ENCODE peak calls at places on chromosome 1, in nine cellular contexts. B is GM10248; R is pancreas; M is AG09319; J is OCI-LY7; V is tibial nerve; X is stomach; I is dorsolateral prefrontal cortex; S is CD8-positive, alpha-beta T cell. H is an unnamed sample.
A peak's percentile ranks its signal among the peaks of the same experiment; 100 is the strongest.

GRCh38 chr1:171663854-171664550 is 11.5 kb upstream of the MYOC start:
- DNase-seq in B (no peak), R (no peak), M (no peak), J (no peak), V (no peak), X (no peak), I (no peak), S (no peak), H (no peak)

GRCh38 chr1:16989676-16990391 is 9.4 kb upstream of the MFAP2 start:
- DNase-seq in B (no peak), R (no peak), M (no peak), J (no peak), V (no peak), X (no peak), I (no peak), S (no peak), H (no peak)

GRCh38 chr1:50308883-50309282 is 114.4 kb downstream of the DMRTA2 start:
- DNase-seq in B (peak; percentile 35), R (peak; percentile 41), M (no peak), J (peak; percentile 48), V (no peak), X (no peak), I (no peak), S (no peak), H (peak; percentile 49)

GRCh38 chr1:151946366-151946764 is 37.1 kb upstream of the THEM4 start:
- DNase-seq in B (no peak), R (no peak), M (no peak), J (no peak), V (no peak), X (no peak), I (no peak), S (no peak), H (peak; percentile 36)

GRCh38 chr1:82880506-82880905 is 1079.8 kb downstream of the ADGRL2 start:
- DNase-seq in B (no peak), R (no peak), M (no peak), J (no peak), V (no peak), X (no peak), I (no peak), S (no peak), H (no peak)

GRCh38 chr1:207815913-207816312 is 64.1 kb downstream of the CD46 start:
- DNase-seq in B (no peak), R (no peak), M (no peak), J (no peak), V (no peak), X (no peak), I (no peak), S (no peak), H (no peak)

GRCh38 chr1:48061162-48062136 is 64.3 kb upstream of the TRABD2B start:
- DNase-seq in B (peak; percentile 47), R (no peak), M (no peak), J (peak; percentile 19), V (peak; percentile 36), X (peak; percentile 52), I (peak; percentile 39), S (no peak), H (peak; percentile 62)

GRCh38 chr1:175152006-175152652 is 40.4 kb downstream of the KIAA0040 start:
- DNase-seq in B (peak; percentile 75), R (no peak), M (no peak), J (peak; percentile 70), V (peak; percentile 32), X (peak; percentile 71), I (peak; percentile 50), S (peak; percentile 65), H (peak; percentile 80)

GRCh38 chr1:51656374-51656773 is 39.5 kb downstream of the OSBPL9 start:
- DNase-seq in B (no peak), R (no peak), M (no peak), J (no peak), V (no peak), X (no peak), I (no peak), S (no peak), H (no peak)

GRCh38 chr1:40919475-40920011 is 57.4 kb upstream of the CITED4 start:
- DNase-seq in B (no peak), R (peak; percentile 93), M (no peak), J (no peak), V (no peak), X (peak; percentile 92), I (peak; percentile 77), S (no peak), H (peak; percentile 95)

GRCh38 chr1:174021611-174022079 is 512 bp downstream of the RC3H1 start:
- DNase-seq in B (peak; percentile 43), R (peak; percentile 83), M (no peak), J (peak; percentile 62), V (no peak), X (no peak), I (no peak), S (peak; percentile 38), H (peak; percentile 63)

GRCh38 chr1:110566836-110567235 is 39.3 kb downstream of the KCNA2 start:
- DNase-seq in B (no peak), R (no peak), M (no peak), J (no peak), V (no peak), X (no peak), I (no peak), S (no peak), H (no peak)
- TF ChIP-seq CTCF in B (no peak), R (no peak), M (no peak), J (no peak), V (no peak), X (no peak), I (no peak), S (no peak), H (no peak)

DNA sequence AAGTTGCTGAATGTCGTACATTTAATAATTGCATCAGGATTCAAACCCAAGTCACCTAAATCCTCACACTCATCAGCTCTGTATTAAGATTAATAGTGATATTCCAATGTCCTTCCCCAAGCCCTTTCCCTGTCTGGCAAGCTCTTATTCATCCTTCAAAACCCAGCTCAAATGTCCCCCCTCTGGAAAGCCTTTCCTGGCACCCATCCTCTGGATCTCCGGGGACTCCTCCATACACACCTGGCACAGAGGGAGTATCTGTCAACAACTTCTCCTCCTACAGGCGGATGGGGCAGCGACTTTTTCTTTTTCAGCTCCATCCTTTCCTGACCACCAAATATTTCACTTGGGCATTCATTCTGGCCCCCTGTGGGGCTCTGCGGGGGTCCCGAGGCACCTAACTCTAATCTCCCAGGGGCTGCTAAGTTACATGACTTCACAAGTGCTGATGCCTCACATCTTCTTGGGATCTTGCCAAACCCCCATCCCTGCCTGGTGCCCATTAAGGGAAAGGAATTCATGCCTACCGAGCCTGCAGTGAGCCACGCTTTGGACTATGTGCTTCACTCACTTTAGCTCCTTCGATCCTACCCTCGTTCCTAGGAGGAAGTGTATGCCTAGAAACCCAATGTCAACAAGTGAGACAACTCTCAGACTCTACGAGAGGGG is 15.2 kb downstream of the TINAGL1 start:
- DNase-seq in B (no peak), R (no peak), M (no peak), J (no peak), V (no peak), X (no peak), I (no peak), S (no peak), H (peak; percentile 71)
- TF ChIP-seq CTCF in B (no peak), R (no peak), M (no peak), J (no peak), V (no peak), X (no peak), I (no peak), S (no peak), H (no peak)

GRCh38 chr1:154442006-154442740 is 37.0 kb downstream of the IL6R start:
- DNase-seq in B (no peak), R (no peak), M (no peak), J (no peak), V (no peak), X (no peak), I (no peak), S (no peak), H (no peak)
- TF ChIP-seq CTCF in B (peak; percentile 39), R (no peak), M (no peak), J (peak; percentile 74), V (no peak), X (no peak), I (no peak), S (peak; percentile 24), H (peak; percentile 40)

GRCh38 chr1:209720326-209720725 is 15.7 kb downstream of the HSD11B1 start:
- DNase-seq in B (no peak), R (no peak), M (no peak), J (no peak), V (no peak), X (no peak), I (no peak), S (no peak), H (no peak)

GRCh38 chr1:209720826-209721225 is 16.2 kb downstream of the HSD11B1 start:
- DNase-seq in B (no peak), R (no peak), M (no peak), J (no peak), V (no peak), X (no peak), I (no peak), S (no peak), H (no peak)

GRCh38 chr1:209715314-209715713 is 10.7 kb downstream of the HSD11B1 start:
- DNase-seq in B (no peak), R (no peak), M (no peak), J (no peak), V (no peak), X (no peak), I (no peak), S (no peak), H (no peak)

GRCh38 chr1:209714338-209714737 is 9.7 kb downstream of the HSD11B1 start:
- DNase-seq in B (no peak), R (no peak), M (no peak), J (no peak), V (no peak), X (no peak), I (no peak), S (no peak), H (no peak)

DNA sequence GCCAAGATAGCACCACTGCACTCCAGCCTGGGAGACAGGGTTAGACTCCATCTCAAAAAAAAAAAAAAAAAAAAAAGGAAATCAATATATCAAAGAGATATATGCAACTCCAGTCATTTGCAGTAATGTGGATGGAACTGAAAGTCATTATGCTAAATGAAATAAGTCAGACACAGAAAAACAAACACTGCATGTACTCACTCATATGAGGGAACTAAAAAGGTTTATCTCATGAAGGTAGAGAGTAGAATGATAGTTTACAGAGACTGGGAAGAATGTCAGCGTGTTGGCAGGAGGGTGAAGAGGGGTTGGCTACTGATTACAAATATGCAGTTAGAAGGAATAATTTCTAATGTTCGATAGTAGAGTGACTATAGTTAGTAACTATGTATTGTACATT is 13.2 kb downstream of the HSD11B1 start:
- DNase-seq in B (no peak), R (no peak), M (no peak), J (no peak), V (no peak), X (no peak), I (no peak), S (no peak), H (no peak)
- TF ChIP-seq CTCF in B (no peak), R (no peak), M (no peak), J (no peak), V (no peak), X (no peak), I (no peak), S (no peak), H (no peak)

DNA sequence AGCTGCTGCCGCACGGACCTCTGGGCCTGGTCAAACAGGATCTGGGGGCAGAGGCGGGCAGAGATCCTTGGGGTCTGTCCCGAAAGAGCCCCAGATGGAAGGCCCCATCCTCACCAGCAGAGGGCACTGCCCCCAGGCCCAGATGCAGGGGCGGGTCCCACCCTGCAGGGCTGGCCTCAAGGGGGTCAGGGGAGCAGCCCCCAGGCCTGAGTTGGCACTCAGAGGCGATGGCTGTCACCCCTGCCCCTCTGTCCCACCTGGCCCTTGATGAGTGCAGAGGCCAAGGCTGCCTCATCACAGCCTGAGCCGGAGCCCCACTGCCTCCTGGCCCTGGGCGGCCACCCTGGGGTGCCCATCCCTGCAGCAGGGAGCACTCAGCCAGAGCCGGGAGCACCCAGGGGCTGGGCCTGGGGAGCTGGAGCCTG is 5.7 kb downstream of the ACAP3 start:
- DNase-seq in B (no peak), R (no peak), M (no peak), J (peak; percentile 37), V (no peak), X (no peak), I (no peak), S (no peak), H (no peak)
- TF ChIP-seq CTCF in B (peak; percentile 45), R (no peak), M (peak; percentile 42), J (peak; percentile 75), V (no peak), X (no peak), I (no peak), S (peak; percentile 26), H (peak; percentile 55)